ENCODE peak calls at places on chromosomes 5 and 9, in eight cellular contexts. O, B, W, N, Q, D, P and Y are unnamed samples.
A peak's percentile ranks its signal among the peaks of the same experiment; 100 is the strongest.

GRCh38 chr9:93898502-93899426 is 56.4 kb downstream of the BARX1 start:
- DNase-seq in O (no peak), B (no peak), W (no peak), N (peak; percentile 36), Q (no peak), D (no peak), P (no peak), Y (no peak)

GRCh38 chr5:542693-543311 is 18.6 kb upstream of the SLC9A3 start:
- DNase-seq in O (no peak), B (no peak), W (no peak), N (no peak), Q (no peak), D (no peak), P (no peak), Y (no peak)

GRCh38 chr9:71036501-71036900 is 84.9 kb downstream of the TRPM3 start:
- DNase-seq in O (no peak), B (no peak), W (no peak), N (no peak), Q (no peak), D (no peak), P (no peak), Y (peak; percentile 43)

GRCh38 chr5:169803077-169803981 is 166.3 kb downstream of the DOCK2 start:
- DNase-seq in O (no peak), B (no peak), W (peak; percentile 33), N (no peak), Q (no peak), D (no peak), P (no peak), Y (no peak)

GRCh38 chr5:65213921-65214525 is 267.7 kb downstream of the ADAMTS6 start:
- DNase-seq in O (peak; percentile 26), B (peak; percentile 61), W (peak; percentile 45), N (no peak), Q (no peak), D (no peak), P (no peak), Y (peak; percentile 32)

GRCh38 chr9:112887377-112887776 is 3.3 kb downstream of the SLC46A2 start:
- DNase-seq in O (no peak), B (no peak), W (no peak), N (no peak), Q (no peak), D (no peak), P (no peak), Y (no peak)

GRCh38 chr5:137714494-137714893 is 21.4 kb downstream of the KLHL3 start:
- DNase-seq in O (no peak), B (no peak), W (no peak), N (no peak), Q (no peak), D (no peak), P (no peak), Y (no peak)

GRCh38 chr5:104498281-104498680 is 935.7 kb upstream of the NUDT12 start:
- DNase-seq in O (no peak), B (peak; percentile 13), W (peak; percentile 73), N (no peak), Q (no peak), D (no peak), P (no peak), Y (no peak)

GRCh38 chr9:20728493-20729220 is 44.6 kb downstream of the FOCAD start:
- DNase-seq in O (no peak), B (no peak), W (peak; percentile 39), N (no peak), Q (no peak), D (no peak), P (no peak), Y (no peak)

GRCh38 chr5:106399381-106399780 is 1271.4 kb downstream of the EFNA5 start:
- DNase-seq in O (no peak), B (no peak), W (peak; percentile 69), N (no peak), Q (no peak), D (no peak), P (no peak), Y (no peak)

GRCh38 chr9:18539203-18539602 is 65.2 kb downstream of the ADAMTSL1 start:
- DNase-seq in O (no peak), B (no peak), W (no peak), N (no peak), Q (no peak), D (no peak), P (no peak), Y (no peak)

GRCh38 chr9:97741947-97742346 is 44.8 kb upstream of the XPA start:
- DNase-seq in O (no peak), B (no peak), W (no peak), N (peak; percentile 19), Q (no peak), D (no peak), P (no peak), Y (no peak)

GRCh38 chr5:124743534-124744169 is 2.8 kb downstream of the ZNF608 start:
- DNase-seq in O (no peak), B (no peak), W (no peak), N (no peak), Q (no peak), D (no peak), P (no peak), Y (no peak)

GRCh38 chr5:124742983-124743533 is 3.4 kb downstream of the ZNF608 start:
- DNase-seq in O (peak; percentile 81), B (peak; percentile 30), W (peak; percentile 85), N (no peak), Q (no peak), D (no peak), P (peak; percentile 45), Y (no peak)

GRCh38 chr5:124741711-124742496 is 4.5 kb downstream of the ZNF608 start:
- DNase-seq in O (peak; percentile 75), B (peak; percentile 65), W (peak; percentile 84), N (no peak), Q (no peak), D (no peak), P (peak; percentile 58), Y (peak; percentile 82)

GRCh38 chr5:124740991-124741583 is 5.4 kb downstream of the ZNF608 start:
- DNase-seq in O (no peak), B (no peak), W (peak; percentile 80), N (no peak), Q (no peak), D (no peak), P (no peak), Y (peak; percentile 94)

GRCh38 chr5:124742521-124742920 is 3.9 kb downstream of the ZNF608 start:
- DNase-seq in O (no peak), B (no peak), W (no peak), N (no peak), Q (no peak), D (no peak), P (no peak), Y (no peak)
- H3K4me3 ChIP-seq in O (peak overlapping the region; percentile 44), B (no peak overlapping the region), W (peak overlapping the region; percentile 25), N (peak overlapping the region; percentile 66), Q (peak overlapping the region; percentile 85), D (no peak overlapping the region), P (no peak overlapping the region), Y (peak overlapping the region; percentile 37)

DNA sequence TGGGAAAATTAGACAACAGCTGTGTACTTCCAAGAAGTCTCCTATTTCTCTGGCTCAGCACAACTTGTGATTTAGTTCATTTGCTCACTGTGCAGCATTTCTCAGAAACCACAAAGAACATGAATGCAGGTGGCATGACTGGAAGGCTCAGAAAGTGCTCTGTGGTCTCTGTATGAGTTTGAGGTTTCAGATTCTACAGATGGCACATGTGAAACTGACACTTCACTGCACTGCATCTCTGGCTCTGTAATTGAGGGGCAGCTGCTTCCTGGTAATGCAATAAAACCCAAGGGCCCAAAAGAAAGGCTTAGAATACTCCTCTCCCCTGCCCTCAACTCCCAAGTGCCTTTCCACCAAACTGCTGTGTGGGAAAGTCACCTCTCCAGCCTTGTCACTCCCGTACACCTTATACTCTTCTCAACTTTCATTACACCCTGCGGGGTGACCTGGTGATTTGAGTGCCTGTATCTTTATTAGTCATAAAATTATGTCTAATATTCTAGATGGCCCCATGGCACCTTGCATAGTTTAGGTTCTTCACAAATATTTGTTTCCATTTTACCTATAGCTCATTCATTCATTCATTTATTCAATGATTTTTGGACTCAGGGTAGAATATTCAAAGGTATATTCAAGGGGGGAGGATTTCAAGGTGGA is 82.4 kb downstream of the ESM1 start:
- DNase-seq in O (no peak), B (no peak), W (no peak), N (no peak), Q (no peak), D (no peak), P (no peak), Y (no peak)
- H3K4me3 ChIP-seq in O (no peak overlapping the region), B (no peak overlapping the region), W (no peak overlapping the region), N (no peak overlapping the region), Q (no peak overlapping the region), D (no peak overlapping the region), P (no peak overlapping the region), Y (no peak overlapping the region)

DNA sequence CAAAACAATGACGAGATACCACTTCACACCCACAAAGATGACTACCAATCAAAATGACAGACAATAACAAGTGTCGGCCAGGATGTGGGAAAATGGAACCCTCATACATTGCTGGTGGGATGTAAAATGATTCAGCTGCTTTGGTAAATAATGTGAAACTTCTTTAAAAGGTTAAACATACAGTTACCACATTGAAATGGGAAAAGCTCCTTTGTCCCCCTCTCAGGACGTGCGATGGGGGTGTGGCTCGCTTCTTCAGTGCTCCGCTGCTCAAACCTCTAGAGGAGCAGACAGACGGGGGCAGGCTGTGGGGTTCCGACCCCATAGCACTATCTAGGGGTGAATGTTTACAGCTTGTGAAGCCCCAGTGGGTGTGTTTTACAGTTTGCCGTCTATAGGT is 8.0 kb upstream of the PLPP6 start:
- DNase-seq in O (no peak), B (no peak), W (no peak), N (no peak), Q (no peak), D (no peak), P (no peak), Y (no peak)
- H3K4me3 ChIP-seq in O (no peak overlapping the region), B (no peak overlapping the region), W (no peak overlapping the region), N (no peak overlapping the region), Q (no peak overlapping the region), D (no peak overlapping the region), P (no peak overlapping the region), Y (no peak overlapping the region)

GRCh38 chr5:55897206-55897894 is 46.2 kb downstream of the IL31RA start:
- DNase-seq in O (no peak), B (no peak), W (no peak), N (no peak), Q (no peak), D (no peak), P (no peak), Y (no peak)

GRCh38 chr5:55896238-55896637 is 45.1 kb downstream of the IL31RA start:
- DNase-seq in O (no peak), B (no peak), W (no peak), N (no peak), Q (no peak), D (no peak), P (no peak), Y (no peak)

GRCh38 chr5:55897905-55898304 is 46.7 kb downstream of the IL31RA start:
- DNase-seq in O (no peak), B (no peak), W (no peak), N (peak; percentile 78), Q (peak; percentile 16), D (peak; percentile 69), P (no peak), Y (no peak)

GRCh38 chr5:55895276-55895675 is 44.1 kb downstream of the IL31RA start:
- DNase-seq in O (no peak), B (no peak), W (no peak), N (no peak), Q (no peak), D (no peak), P (no peak), Y (no peak)

DNA sequence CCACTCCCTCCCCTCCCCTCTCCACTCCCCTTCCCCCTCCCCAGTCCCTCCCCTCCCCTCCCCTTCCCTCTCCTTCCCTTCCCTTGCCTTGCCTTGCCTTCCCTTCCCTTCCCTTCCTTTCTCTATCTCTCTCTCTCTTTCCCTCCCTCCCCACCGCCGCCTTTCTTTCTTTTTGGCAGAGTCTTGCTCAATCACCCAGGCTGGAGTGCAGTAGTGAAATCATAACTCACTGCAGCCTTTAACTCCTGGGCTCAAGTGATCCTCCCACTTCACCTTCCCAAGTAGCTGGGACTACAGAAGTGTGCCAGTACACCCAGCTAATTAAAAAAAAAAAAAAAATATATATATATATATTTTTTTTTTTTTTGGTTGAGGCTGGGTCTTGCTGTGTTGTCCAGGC is 45.5 kb downstream of the IL31RA start:
- DNase-seq in O (no peak), B (no peak), W (no peak), N (no peak), Q (no peak), D (no peak), P (no peak), Y (no peak)
- H3K4me3 ChIP-seq in O (no peak overlapping the region), B (no peak overlapping the region), W (no peak overlapping the region), N (no peak overlapping the region), Q (no peak overlapping the region), D (no peak overlapping the region), P (no peak overlapping the region), Y (no peak overlapping the region)